ENCODE peak calls at places on chromosomes 5 and 9, in four cellular contexts. E, F, W and C are unnamed samples.

GRCh38 chr9:99121604-99122003 is 16.7 kb downstream of the TGFBR1 start:
- DNase-seq in F (no peak), E (no peak), W (no peak), C (no peak)

GRCh38 chr9:19914044-19914443 is 125.2 kb upstream of the SLC24A2 start:
- DNase-seq in F (no peak), E (no peak), W (no peak), C (no peak)

GRCh38 chr9:120080781-120081180 is 499.2 kb downstream of the CDK5RAP2 start:
- DNase-seq in E (no peak), W (no peak), F (no peak), C (no peak)

GRCh38 chr9:14103115-14103514 is 210.8 kb downstream of the NFIB start:
- DNase-seq in E (no peak), W (no peak), F (no peak), C (no peak)

GRCh38 chr9:124122813-124123462 is 111.4 kb downstream of the LHX2 start:
- DNase-seq in E (peak), W (no peak), F (no peak), C (no peak)

GRCh38 chr5:81755320-81755719 is 4.4 kb upstream of the SSBP2 start:
- DNase-seq in W (no peak), F (no peak), E (no peak), C (no peak)

GRCh38 chr5:177361418-177362101 is 3.8 kb downstream of the RGS14 start:
- DNase-seq in W (peak), E (no peak), F (no peak), C (no peak)

GRCh38 chr9:132879443-132880310 is 979 bp downstream of the SPACA9 start:
- DNase-seq in W (no peak), F (no peak), E (no peak), C (no peak)

GRCh38 chr9:136644343-136644592 is 18.4 kb upstream of the EGFL7 start:
- DNase-seq in W (peak), E (peak), F (no peak), C (no peak)

GRCh38 chr5:34599471-34600117 is 56.5 kb upstream of the RAI14 start:
- DNase-seq in W (no peak), F (no peak), E (no peak), C (no peak)

GRCh38 chr5:88660947-88661869 is 221.8 kb downstream of the MEF2C start:
- DNase-seq in E (peak), W (peak), F (no peak), C (no peak)

GRCh38 chr9:4686584-4686983 is 7.2 kb downstream of the CDC37L1 start:
- DNase-seq in E (no peak), W (no peak), F (no peak), C (no peak)

GRCh38 chr5:73118331-73119011 is 1.9 kb upstream of the TMEM171 start:
- DNase-seq in F (no peak), E (no peak), W (no peak), C (no peak)

GRCh38 chr5:139847790-139848507 is 52.3 kb downstream of the PSD2 start:
- DNase-seq in W (peak), E (peak), F (no peak), C (peak)

GRCh38 chr5:112005533-112005926 is 248.5 kb upstream of the NREP start:
- DNase-seq in E (no peak), F (no peak), W (no peak), C (no peak)

GRCh38 chr5:172849636-172850453 is 15.8 kb downstream of the ERGIC1 start:
- DNase-seq in E (no peak), F (no peak), W (no peak), C (no peak)